ENCODE peak calls at places on chromosomes 1 and 21, in ten cellular contexts. J is transverse colon; K is HCT116; P is NT2/D1; O is suprapubic skin; E is CD8-positive, alpha-beta T cell; U is uterus; C is dorsolateral prefrontal cortex; Y is heart left ventricle; S is AG04450. N is an unnamed sample. For H3K27me3, the result is how much of the 10 kb centered on the place peaks cover.

GRCh38 chr1:239262538-239262937 is 123.8 kb upstream of the CHRM3 start:
- DNase-seq in J (no peak), K (no peak), P (no peak), O (no peak), E (no peak), U (no peak), C (no peak), Y (no peak), S (no peak), N (no peak)

GRCh38 chr1:232388363-232388762 is 241.6 kb downstream of the SIPA1L2 start:
- DNase-seq in J (no peak), K (no peak), P (no peak), O (no peak), E (no peak), U (no peak), C (no peak), Y (no peak), S (no peak), N (no peak)

GRCh38 chr1:36906555-36906954 is 127.8 kb downstream of the GRIK3 start:
- DNase-seq in J (no peak), K (no peak), P (no peak), O (no peak), E (no peak), U (no peak), C (no peak), Y (no peak), S (no peak), N (no peak)

GRCh38 chr1:19313961-19314882 is 2.1 kb downstream of the SLC66A1 start:
- DNase-seq in J (no peak), K (no peak), P (no peak), O (no peak), E (no peak), U (no peak), C (no peak), Y (no peak), S (no peak), N (no peak)

GRCh38 chr1:119147626-119148180 is 7.2 kb upstream of the WARS2 start:
- DNase-seq in J (no peak), K (no peak), P (no peak), O (no peak), E (no peak), U (no peak), C (no peak), Y (no peak), S (no peak), N (no peak)

GRCh38 chr1:100868364-100868995 is 26.2 kb downstream of the EXTL2 start:
- DNase-seq in J (no peak), K (peak), P (peak), O (no peak), E (no peak), U (no peak), C (no peak), Y (no peak), S (no peak), N (no peak)

GRCh38 chr1:35014486-35014885 is 17.3 kb downstream of the ZMYM6 start:
- DNase-seq in J (no peak), K (no peak), P (no peak), O (no peak), E (no peak), U (no peak), C (no peak), Y (no peak), S (no peak), N (no peak)

GRCh38 chr1:56065729-56066128 is 513.6 kb downstream of the PLPP3 start:
- DNase-seq in J (no peak), K (no peak), P (no peak), O (no peak), E (no peak), U (no peak), C (no peak), Y (no peak), S (no peak), N (no peak)

GRCh38 chr1:90573736-90574135 is 143.4 kb downstream of the BARHL2 start:
- DNase-seq in J (no peak), K (no peak), P (no peak), O (no peak), E (no peak), U (no peak), C (no peak), Y (no peak), S (no peak), N (no peak)

GRCh38 chr1:6625579-6626149 is 996 bp downstream of the THAP3 start:
- DNase-seq in J (peak), K (no peak), P (no peak), O (no peak), E (no peak), U (no peak), C (no peak), Y (no peak), S (no peak), N (no peak)

GRCh38 chr1:204213668-204214662 is at the start of gene GOLT1A:
- DNase-seq in J (peak), K (peak), P (peak), O (no peak), E (peak), U (peak), C (peak), Y (peak), S (peak), N (peak)

GRCh38 chr1:50993645-50994044 is 23.6 kb downstream of the CDKN2C start:
- DNase-seq in J (no peak), K (no peak), P (no peak), O (no peak), E (no peak), U (no peak), C (no peak), Y (no peak), S (no peak), N (no peak)

GRCh38 chr1:156417700-156418015 is 48.6 kb downstream of the RHBG start:
- DNase-seq in J (no peak), K (no peak), P (no peak), O (no peak), E (no peak), U (no peak), C (no peak), Y (no peak), S (no peak), N (no peak)

GRCh38 chr21:31343680-31344480 is at the start of gene TIAM1:
- DNase-seq in J (peak), K (no peak), P (peak), O (no peak), E (no peak), U (peak), C (no peak), Y (peak), S (no peak), N (peak)

GRCh38 chr21:34881894-34882371 is 167.2 kb downstream of the RUNX1 start:
- DNase-seq in J (no peak), K (no peak), P (no peak), O (no peak), E (no peak), U (no peak), C (no peak), Y (no peak), S (peak), N (no peak)

GRCh38 chr1:23930861-23931471 is 17.8 kb upstream of the CNR2 start:
- DNase-seq in J (no peak), K (no peak), P (no peak), O (no peak), E (no peak), U (no peak), C (no peak), Y (no peak), S (peak), N (no peak)

GRCh38 chr1:206635983-206636354 is 633 bp downstream of the DYRK3 start:
- DNase-seq in J (no peak), K (no peak), P (no peak), O (no peak), E (no peak), U (no peak), C (no peak), Y (no peak), S (no peak), N (no peak)

GRCh38 chr21:46285761-46286667 is at the start of gene YBEY:
- DNase-seq in J (peak), K (peak), P (peak), O (peak), E (peak), U (peak), C (peak), Y (peak), S (peak), N (peak)

GRCh38 chr21:46286668-46286982 is 483 bp downstream of the YBEY start:
- DNase-seq in J (no peak), K (no peak), P (no peak), O (no peak), E (no peak), U (no peak), C (no peak), Y (no peak), S (no peak), N (no peak)

GRCh38 chr21:46289655-46290178 is 3.6 kb downstream of the YBEY start:
- DNase-seq in J (no peak), K (no peak), P (no peak), O (no peak), E (no peak), U (no peak), C (no peak), Y (no peak), S (no peak), N (no peak)

GRCh38 chr21:46285206-46285661 is at the start of gene MCM3AP:
- DNase-seq in J (no peak), K (no peak), P (no peak), O (no peak), E (no peak), U (no peak), C (no peak), Y (no peak), S (no peak), N (no peak)

GRCh38 chr21:46287541-46287940 is 1.4 kb downstream of the YBEY start:
- DNase-seq in J (no peak), K (no peak), P (no peak), O (no peak), E (no peak), U (no peak), C (no peak), Y (no peak), S (no peak), N (no peak)
- H3K4me3 ChIP-seq in J (no peak), K (peak), P (peak), O (no peak), E (no peak), U (no peak), C (no peak), Y (no peak), S (peak), N (no peak)

GRCh38 chr1:22618056-22618455 is 18.4 kb upstream of the C1QA start:
- DNase-seq in J (no peak), K (no peak), P (no peak), O (no peak), E (no peak), U (no peak), C (no peak), Y (no peak), S (no peak), N (no peak)

GRCh38 chr1:22616571-22616970 is 19.9 kb upstream of the C1QA start:
- DNase-seq in J (no peak), K (no peak), P (no peak), O (no peak), E (no peak), U (no peak), C (no peak), Y (no peak), S (no peak), N (no peak)

GRCh38 chr1:22621761-22622160 is 14.7 kb upstream of the C1QA start:
- DNase-seq in J (no peak), K (no peak), P (no peak), O (no peak), E (no peak), U (no peak), C (no peak), Y (no peak), S (no peak), N (no peak)

GRCh38 chr1:22619252-22619651 is 17.2 kb upstream of the C1QA start:
- DNase-seq in J (no peak), K (no peak), P (no peak), O (no peak), E (no peak), U (no peak), C (no peak), Y (no peak), S (no peak), N (no peak)

DNA sequence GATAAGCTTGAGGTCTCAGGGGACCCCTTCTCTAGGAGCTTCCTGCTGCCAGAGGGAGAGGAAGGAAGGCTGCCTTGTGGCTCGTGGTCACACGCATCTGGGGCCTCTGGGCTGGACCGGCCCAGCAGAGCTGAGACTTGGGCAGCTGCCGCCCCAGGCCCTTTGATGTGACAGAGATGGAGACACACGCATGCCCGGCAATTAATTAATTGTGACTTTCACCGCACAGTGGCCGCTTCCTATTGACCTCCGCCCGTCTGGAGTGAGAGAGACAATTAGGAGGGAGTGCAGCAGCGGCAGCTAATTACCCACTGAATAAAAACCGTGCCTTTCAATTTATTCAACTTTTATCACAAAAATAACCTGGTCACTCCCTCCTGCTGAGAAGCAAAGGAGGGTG is 16.6 kb upstream of the C1QA start:
- DNase-seq in J (no peak), K (no peak), P (no peak), O (no peak), E (no peak), U (no peak), C (no peak), Y (no peak), S (no peak), N (no peak)
- H3K27me3 ChIP-seq in J (half or more), K (half or more), P (under half), O (half or more), E (under half), U (under half), C (under half), Y (half or more), S (under half), N (under half)

DNA sequence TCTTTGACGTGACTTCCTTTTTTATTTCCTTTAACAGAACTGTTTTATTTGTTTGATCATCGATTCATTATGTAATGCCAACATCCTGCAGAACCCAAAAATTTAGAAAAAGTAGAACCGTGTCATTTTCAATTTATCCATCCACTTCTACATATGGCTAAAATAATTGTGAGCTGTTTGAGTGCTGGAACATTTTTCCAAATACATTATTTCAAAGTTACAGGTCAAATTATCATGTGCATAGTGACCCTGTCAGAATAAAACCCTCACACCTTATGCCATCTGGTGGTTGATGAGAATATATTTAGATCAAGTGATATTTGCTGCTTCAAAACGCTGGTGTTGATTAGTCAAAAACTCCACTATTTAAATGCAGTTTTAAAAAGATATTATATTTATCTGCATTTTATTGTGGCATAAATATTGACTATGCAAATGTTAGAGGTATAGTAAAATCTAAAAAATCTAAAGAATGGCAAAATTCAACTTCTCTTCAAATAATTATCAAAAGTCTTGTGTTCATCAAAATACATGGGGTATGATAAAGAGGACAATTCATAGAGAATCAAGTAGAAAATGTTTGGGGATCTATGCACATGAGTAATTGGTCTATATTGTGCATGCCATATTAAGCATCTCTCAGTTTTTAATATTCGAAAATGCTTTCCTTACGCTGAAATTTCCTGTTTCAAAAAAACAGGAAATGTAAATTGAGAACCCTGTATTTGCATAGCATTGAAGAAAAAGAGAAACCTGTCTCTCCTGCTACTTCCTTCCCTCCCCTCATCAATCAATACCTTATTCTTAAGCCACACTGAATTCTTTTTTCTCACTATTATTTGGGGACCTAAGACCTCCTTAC is 39.7 kb downstream of the UBE2U start:
- DNase-seq in J (no peak), K (peak), P (no peak), O (no peak), E (no peak), U (no peak), C (no peak), Y (no peak), S (no peak), N (no peak)
- H3K4me3 ChIP-seq in J (no peak), K (no peak), P (no peak), O (no peak), E (no peak), U (no peak), C (no peak), Y (no peak), S (no peak), N (no peak)

GRCh38 chr1:22208265-22208972 is 65.5 kb upstream of the WNT4 start:
- DNase-seq in J (no peak), K (no peak), P (no peak), O (no peak), E (no peak), U (no peak), C (no peak), Y (no peak), S (no peak), N (no peak)

GRCh38 chr1:22208973-22209378 is 66.1 kb upstream of the WNT4 start:
- DNase-seq in J (no peak), K (no peak), P (no peak), O (no peak), E (no peak), U (no peak), C (no peak), Y (no peak), S (no peak), N (no peak)

GRCh38 chr1:22204989-22205913 is 62.4 kb upstream of the WNT4 start:
- DNase-seq in J (no peak), K (no peak), P (no peak), O (peak), E (no peak), U (no peak), C (no peak), Y (no peak), S (no peak), N (no peak)

GRCh38 chr1:22207605-22208264 is 64.8 kb upstream of the WNT4 start:
- DNase-seq in J (no peak), K (no peak), P (no peak), O (no peak), E (no peak), U (no peak), C (no peak), Y (no peak), S (no peak), N (no peak)

GRCh38 chr1:22206551-22207125 is 63.7 kb upstream of the WNT4 start:
- DNase-seq in J (no peak), K (no peak), P (no peak), O (no peak), E (no peak), U (no peak), C (no peak), Y (no peak), S (no peak), N (no peak)
- H3K27me3 ChIP-seq in J (half or more), K (under half), P (under half), O (half or more), E (under half), U (under half), C (under half), Y (half or more), S (half or more), N (under half)

GRCh38 chr1:2890221-2890850 is 88.8 kb upstream of the TTC34 start:
- DNase-seq in J (no peak), K (no peak), P (no peak), O (no peak), E (no peak), U (no peak), C (no peak), Y (no peak), S (no peak), N (no peak)

GRCh38 chr1:2894381-2895041 is 93.0 kb upstream of the TTC34 start:
- DNase-seq in J (no peak), K (no peak), P (no peak), O (no peak), E (peak), U (no peak), C (no peak), Y (no peak), S (no peak), N (no peak)

GRCh38 chr1:2888281-2888845 is 86.9 kb upstream of the TTC34 start:
- DNase-seq in J (no peak), K (no peak), P (no peak), O (no peak), E (no peak), U (no peak), C (no peak), Y (no peak), S (no peak), N (no peak)

GRCh38 chr1:2896824-2897223 is 95.3 kb upstream of the TTC34 start:
- DNase-seq in J (no peak), K (no peak), P (no peak), O (no peak), E (no peak), U (no peak), C (no peak), Y (no peak), S (no peak), N (no peak)

DNA sequence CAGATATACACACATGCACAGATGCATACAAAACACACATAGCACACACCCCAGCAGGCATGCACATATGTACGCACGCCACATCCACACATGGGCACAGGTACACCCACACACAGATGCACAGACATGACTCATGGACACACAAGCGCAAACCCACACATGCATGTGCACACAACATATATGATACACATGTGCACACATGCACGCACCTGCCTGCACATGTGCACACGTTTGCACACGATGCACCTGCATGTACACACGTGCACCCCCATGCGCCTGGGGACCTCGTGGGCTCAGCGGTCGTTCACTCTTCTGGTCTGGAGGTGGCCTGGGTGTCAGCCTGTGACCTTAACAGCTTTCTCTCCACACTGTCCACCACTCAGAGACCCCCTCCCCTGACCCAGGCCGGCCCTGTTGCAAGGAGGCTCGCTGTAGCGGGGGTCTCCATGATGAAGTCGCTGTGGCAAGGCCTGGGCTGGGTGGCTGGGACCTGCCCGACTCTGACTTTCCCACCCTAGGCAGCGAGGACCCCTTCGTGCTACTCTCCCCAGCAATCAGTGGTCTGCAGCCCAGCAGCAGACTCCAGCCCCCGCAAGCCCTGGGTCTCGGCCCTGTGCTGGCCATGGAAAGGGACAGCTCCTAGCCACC is 92.1 kb upstream of the TTC34 start:
- DNase-seq in J (no peak), K (no peak), P (no peak), O (no peak), E (no peak), U (no peak), C (no peak), Y (no peak), S (no peak), N (no peak)
- H3K4me3 ChIP-seq in J (no peak), K (no peak), P (no peak), O (no peak), E (no peak), U (no peak), C (no peak), Y (no peak), S (no peak), N (no peak)

GRCh38 chr1:29502901-29503300 is 266.6 kb downstream of the PTPRU start:
- DNase-seq in J (no peak), K (no peak), P (no peak), O (peak), E (no peak), U (no peak), C (no peak), Y (no peak), S (no peak), N (no peak)

GRCh38 chr1:29504709-29505410 is 268.5 kb downstream of the PTPRU start:
- DNase-seq in J (no peak), K (no peak), P (no peak), O (peak), E (no peak), U (no peak), C (no peak), Y (no peak), S (no peak), N (peak)

GRCh38 chr1:29502225-29502755 is 266.0 kb downstream of the PTPRU start:
- DNase-seq in J (no peak), K (no peak), P (no peak), O (peak), E (no peak), U (no peak), C (no peak), Y (no peak), S (no peak), N (peak)

GRCh38 chr1:29504266-29504665 is 267.9 kb downstream of the PTPRU start:
- DNase-seq in J (no peak), K (no peak), P (no peak), O (peak), E (no peak), U (no peak), C (no peak), Y (no peak), S (no peak), N (no peak)

DNA sequence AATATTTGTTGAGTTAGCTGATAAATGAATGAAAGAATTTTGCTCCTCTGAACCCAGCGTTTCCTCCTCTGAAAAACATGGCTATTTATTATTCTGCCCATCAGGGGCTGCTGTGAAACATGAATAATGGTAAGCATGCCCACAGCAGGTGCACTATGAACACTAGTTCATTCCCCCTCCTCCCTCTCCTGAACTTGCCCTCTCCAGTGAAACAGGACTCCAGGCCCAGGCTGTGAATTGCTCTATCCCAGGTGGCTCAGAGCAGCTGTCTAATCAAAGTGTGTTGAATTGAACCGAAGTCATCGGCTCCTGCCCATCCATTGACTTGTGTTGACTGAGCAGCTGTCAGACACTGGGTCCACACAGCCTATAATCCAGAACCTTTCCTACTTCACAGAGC is 267.1 kb downstream of the PTPRU start:
- DNase-seq in J (no peak), K (no peak), P (no peak), O (peak), E (no peak), U (no peak), C (no peak), Y (no peak), S (no peak), N (no peak)
- H3K27me3 ChIP-seq in J (under half), K (under half), P (under half), O (under half), E (under half), U (under half), C (under half), Y (under half), S (under half), N (under half)